ENCODE peak calls at places on chromosomes 16 and 17, in eight cellular contexts. A is mesendoderm, K is endothelial cell, Q is T-helper 2 cell, E is tibial artery, H is fibroblast of the conjunctiva, S is NCI-H1092, C is ovary. U is an unnamed sample.

GRCh38 chr16:66121466-66121865 is 245.0 kb upstream of the CDH5 start:
- DNase-seq in A (no peak), K (no peak), Q (no peak), E (no peak), H (no peak), S (no peak), C (no peak), U (no peak)

GRCh38 chr16:4142268-4142667 is 26.0 kb upstream of the ADCY9 start:
- DNase-seq in A (no peak), K (no peak), Q (no peak), E (no peak), H (no peak), S (no peak), C (no peak), U (peak; percentile 37)

GRCh38 chr17:80421381-80422090 is 6.6 kb downstream of the ENDOV start:
- DNase-seq in A (no peak), K (no peak), Q (no peak), E (no peak), H (no peak), S (no peak), C (no peak), U (no peak)

GRCh38 chr16:66959645-66960177 is 1.4 kb upstream of the CES3 start:
- DNase-seq in A (no peak), K (no peak), Q (no peak), E (no peak), H (no peak), S (no peak), C (no peak), U (no peak)

GRCh38 chr16:89599451-89599858 is 14.0 kb upstream of the DPEP1 start:
- DNase-seq in A (peak; percentile 79), K (peak; percentile 72), Q (no peak), E (no peak), H (no peak), S (no peak), C (no peak), U (no peak)

GRCh38 chr17:1939979-1940809 is 84.9 kb downstream of the RTN4RL1 start:
- DNase-seq in A (no peak), K (no peak), Q (no peak), E (no peak), H (no peak), S (no peak), C (no peak), U (no peak)

GRCh38 chr17:44014133-44014436 is 678 bp downstream of the TMEM101 start:
- DNase-seq in A (no peak), K (no peak), Q (no peak), E (no peak), H (no peak), S (no peak), C (no peak), U (no peak)

GRCh38 chr17:56358651-56359050 is 205.4 kb downstream of the ANKFN1 start:
- DNase-seq in A (no peak), K (no peak), Q (no peak), E (no peak), H (no peak), S (no peak), C (no peak), U (no peak)

GRCh38 chr17:83064732-83065659 is 14.4 kb upstream of the METRNL start:
- DNase-seq in A (no peak), K (no peak), Q (no peak), E (peak; percentile 69), H (no peak), S (no peak), C (peak; percentile 40), U (no peak)

GRCh38 chr16:23509763-23510153 is 536 bp downstream of the GGA2 start:
- DNase-seq in A (peak; percentile 49), K (peak; percentile 21), Q (no peak), E (no peak), H (no peak), S (no peak), C (peak; percentile 47), U (no peak)

GRCh38 chr17:1985686-1986085 is 39.4 kb downstream of the RTN4RL1 start:
- DNase-seq in A (peak; percentile 97), K (no peak), Q (no peak), E (no peak), H (no peak), S (no peak), C (no peak), U (no peak)

GRCh38 chr17:3588104-3588503 is 21.1 kb downstream of the TRPV1 start:
- DNase-seq in A (no peak), K (no peak), Q (no peak), E (no peak), H (no peak), S (no peak), C (no peak), U (no peak)

GRCh38 chr17:42536372-42537155 is 523 bp downstream of the NAGLU start:
- DNase-seq in A (peak; percentile 79), K (peak; percentile 68), Q (peak; percentile 50), E (peak; percentile 96), H (peak; percentile 66), S (peak; percentile 59), C (peak; percentile 91), U (no peak)

GRCh38 chr17:11948791-11949190 is 48.5 kb downstream of the ZNF18 start:
- DNase-seq in A (no peak), K (no peak), Q (no peak), E (no peak), H (peak; percentile 26), S (no peak), C (peak; percentile 52), U (no peak)

GRCh38 chr16:75761111-75761510 is 34.8 kb upstream of the CPHXL start:
- DNase-seq in A (peak; percentile 14), K (no peak), Q (no peak), E (no peak), H (no peak), S (no peak), C (no peak), U (peak; percentile 31)

GRCh38 chr17:80308672-80309517 is 48.2 kb downstream of the RNF213 start:
- DNase-seq in A (peak; percentile 97), K (no peak), Q (no peak), E (peak; percentile 47), H (no peak), S (no peak), C (no peak), U (no peak)

GRCh38 chr17:14725729-14726128 is 424.8 kb downstream of the HS3ST3B1 start:
- DNase-seq in A (no peak), K (no peak), Q (no peak), E (no peak), H (no peak), S (no peak), C (no peak), U (no peak)

GRCh38 chr17:81635973-81636504 is 873 bp downstream of the NPLOC4 start:
- DNase-seq in A (no peak), K (no peak), Q (no peak), E (no peak), H (no peak), S (peak; percentile 7), C (no peak), U (no peak)

GRCh38 chr16:67223992-67224391 is 2.9 kb upstream of the TMEM208 start:
- DNase-seq in A (peak; percentile 19), K (no peak), Q (no peak), E (no peak), H (no peak), S (no peak), C (no peak), U (no peak)

GRCh38 chr16:27491894-27492587 is 57.7 kb downstream of the GTF3C1 start:
- DNase-seq in A (peak; percentile 63), K (no peak), Q (no peak), E (no peak), H (no peak), S (no peak), C (no peak), U (no peak)

GRCh38 chr16:20844588-20844987 is 38.3 kb downstream of the REXO5 start:
- DNase-seq in A (no peak), K (no peak), Q (no peak), E (no peak), H (no peak), S (no peak), C (no peak), U (no peak)

GRCh38 chr17:1227917-1228751 is 42.1 kb upstream of the BHLHA9 start:
- DNase-seq in A (peak; percentile 35), K (no peak), Q (no peak), E (peak; percentile 71), H (no peak), S (peak; percentile 7), C (peak; percentile 49), U (peak; percentile 67)

GRCh38 chr17:19485800-19486340 is 47.8 kb upstream of the SLC47A1 start:
- DNase-seq in A (peak; percentile 59), K (no peak), Q (no peak), E (peak; percentile 55), H (no peak), S (no peak), C (no peak), U (no peak)

GRCh38 chr17:48579738-48580543 is 1.8 kb upstream of the HOXB4 start:
- DNase-seq in A (no peak), K (no peak), Q (no peak), E (no peak), H (no peak), S (peak; percentile 56), C (no peak), U (no peak)

GRCh38 chr17:45190503-45191282 is 29.0 kb downstream of the HEXIM2 start:
- DNase-seq in A (no peak), K (no peak), Q (no peak), E (no peak), H (no peak), S (no peak), C (no peak), U (no peak)

GRCh38 chr16:3235856-3236669 is 1.1 kb upstream of the ZNF200 start:
- DNase-seq in A (peak; percentile 42), K (peak; percentile 8), Q (no peak), E (no peak), H (no peak), S (no peak), C (peak; percentile 51), U (no peak)

GRCh38 chr17:7729841-7730240 is 12.3 kb downstream of the DNAH2 start:
- DNase-seq in A (no peak), K (no peak), Q (no peak), E (no peak), H (no peak), S (no peak), C (no peak), U (no peak)